ENCODE peak calls at places on chromosomes 3 and 15, in four cellular contexts. G is mucosa of descending colon, J is hepatocyte, A is A549. X is an unnamed sample. For H3K9me3, the result is how much of the 10 kb centered on the place peaks cover.

GRCh38 chr3:186986406-186986805 is 56.1 kb downstream of the ST6GAL1 start:
- DNase-seq in G (no peak), J (no peak), A (no peak), X (no peak)

GRCh38 chr3:135965506-135966348 is at the start of gene PPP2R3A:
- DNase-seq in G (peak), J (peak), A (peak), X (peak)

GRCh38 chr15:75008249-75009017 is 13.1 kb downstream of the SCAMP5 start:
- DNase-seq in G (no peak), J (no peak), A (no peak), X (no peak)

GRCh38 chr3:189132125-189132744 is 39.5 kb upstream of the TPRG1 start:
- DNase-seq in G (peak), J (peak), A (no peak), X (peak)

GRCh38 chr15:32898991-32899613 is 181.3 kb downstream of the GREM1 start:
- DNase-seq in G (no peak), J (no peak), A (no peak), X (no peak)

GRCh38 chr15:100601158-100601557 is 826 bp downstream of the LINS1 start:
- DNase-seq in G (peak), J (peak), A (no peak), X (no peak)

GRCh38 chr3:72154391-72155300 is 369.7 kb upstream of the PROK2 start:
- DNase-seq in G (no peak), J (peak), A (no peak), X (no peak)

GRCh38 chr3:129672412-129672811 is 65.9 kb upstream of the PLXND1 start:
- DNase-seq in G (no peak), J (no peak), A (no peak), X (no peak)

GRCh38 chr3:11583638-11584046 is 60.1 kb downstream of the VGLL4 start:
- DNase-seq in G (no peak), J (no peak), A (no peak), X (no peak)

GRCh38 chr3:149527531-149528343 is 53.2 kb downstream of the TM4SF4 start:
- DNase-seq in G (no peak), J (peak), A (peak), X (no peak)

GRCh38 chr3:69761896-69762789 is 22.9 kb downstream of the MITF start:
- DNase-seq in G (no peak), J (no peak), A (no peak), X (no peak)

GRCh38 chr15:73691398-73691797 is 7.2 kb downstream of the CD276 start:
- DNase-seq in G (no peak), J (peak), A (no peak), X (no peak)

GRCh38 chr3:152305075-152305474 is 36.3 kb downstream of the MBNL1 start:
- DNase-seq in G (no peak), J (no peak), A (no peak), X (no peak)

GRCh38 chr15:29596266-29596665 is 226.0 kb downstream of the TJP1 start:
- DNase-seq in G (no peak), J (peak), A (no peak), X (no peak)

GRCh38 chr3:69719292-69719691 is 20.0 kb upstream of the MITF start:
- DNase-seq in G (no peak), J (no peak), A (no peak), X (no peak)

GRCh38 chr15:69046781-69047180 is 32.3 kb downstream of the NOX5 start:
- DNase-seq in G (no peak), J (no peak), A (no peak), X (no peak)

GRCh38 chr15:58561321-58561720 is 129.5 kb downstream of the LIPC start:
- DNase-seq in G (no peak), J (no peak), A (no peak), X (no peak)
- H3K9me3 ChIP-seq in G (under half), J (under half), A (under half), X (under half)

DNA sequence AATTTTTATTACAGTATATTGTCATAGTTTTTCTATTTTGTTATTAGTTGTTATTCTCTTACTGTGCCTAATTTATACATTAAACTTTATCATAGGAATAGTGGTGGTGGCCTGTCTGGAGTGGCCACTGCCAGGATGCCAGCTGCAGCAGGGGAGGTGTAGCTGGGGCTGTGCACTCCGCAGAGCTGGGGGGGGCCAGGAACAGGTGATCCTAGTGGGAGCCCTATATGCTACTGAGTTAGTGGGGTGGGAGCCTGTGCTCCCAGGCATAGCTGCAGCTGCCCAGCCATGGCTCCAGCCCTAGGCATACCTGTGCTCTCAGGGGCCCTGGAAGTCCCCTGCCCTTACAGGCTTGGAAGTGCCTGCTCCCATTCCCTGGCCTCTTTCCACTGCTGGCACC is 638.1 kb upstream of the KCNMB2 start:
- DNase-seq in G (no peak), J (no peak), A (no peak), X (no peak)
- H3K9me3 ChIP-seq in G (under half), J (under half), A (under half), X (under half)

GRCh38 chr3:82378370-82378769 is 616.9 kb upstream of the GBE1 start:
- DNase-seq in G (no peak), J (no peak), A (no peak), X (no peak)
- H3K9me3 ChIP-seq in G (half or more), J (under half), A (under half), X (under half)

GRCh38 chr3:127247292-127247691 is 40.6 kb downstream of the PRR20G start:
- DNase-seq in G (no peak), J (no peak), A (no peak), X (no peak)
- H3K9me3 ChIP-seq in G (under half), J (under half), A (under half), X (under half)

GRCh38 chr3:31589228-31589627 is 56.5 kb downstream of the STT3B start:
- DNase-seq in G (no peak), J (no peak), A (no peak), X (no peak)
- H3K9me3 ChIP-seq in G (under half), J (under half), A (under half), X (under half)

DNA sequence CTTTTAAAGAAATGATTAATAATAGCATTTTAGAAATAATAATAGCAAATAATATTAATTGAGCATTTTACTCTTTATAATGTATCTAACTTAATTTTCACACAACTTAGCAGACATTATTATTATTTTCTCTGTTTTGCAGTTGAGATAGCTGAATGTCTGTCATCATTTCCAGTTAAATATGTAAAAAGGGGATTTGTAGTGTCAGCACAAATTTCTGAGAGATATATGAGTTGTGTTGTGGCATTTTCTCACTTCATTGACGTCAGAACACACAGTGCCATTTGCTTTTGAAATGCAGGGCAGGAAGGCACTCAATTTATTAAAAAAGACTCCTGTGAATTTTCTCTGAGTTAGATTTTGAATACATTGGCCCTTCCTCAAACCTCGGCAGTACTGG is 111.0 kb downstream of the GRM7 start:
- DNase-seq in G (no peak), J (no peak), A (no peak), X (no peak)
- H3K9me3 ChIP-seq in G (under half), J (under half), A (under half), X (under half)

DNA sequence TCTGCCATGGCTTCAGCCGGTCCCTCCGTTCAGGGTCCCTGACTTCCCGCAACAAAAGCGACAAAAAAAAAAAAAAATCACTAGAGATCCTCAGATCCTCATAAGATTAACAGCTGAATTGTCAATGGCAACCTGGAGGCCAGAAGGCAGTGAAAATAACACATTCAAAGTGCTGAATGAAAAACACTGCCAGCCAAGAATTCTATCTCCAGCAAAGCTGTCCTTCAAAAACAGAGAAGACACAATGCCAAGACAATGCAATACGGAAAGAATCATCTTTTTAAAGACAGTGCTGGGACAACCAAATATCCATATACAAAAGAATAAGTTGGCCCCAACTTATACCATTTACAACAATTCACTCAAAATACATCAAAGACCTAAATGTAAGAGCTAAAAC is 21.6 kb downstream of the MTHFS start:
- DNase-seq in G (no peak), J (no peak), A (no peak), X (no peak)
- H3K9me3 ChIP-seq in G (under half), J (under half), A (under half), X (under half)